ENCODE peak calls at places on chromosomes 2 and 18, in ten cellular contexts. P, K, Q, I, Z, R, W, T, H and Y are unnamed samples.

GRCh38 chr2:231133365-231134114 is 8.7 kb upstream of the HTR2B start:
- DNase-seq in P (no peak), K (no peak), Q (no peak), I (peak; percentile 58), Z (no peak), R (no peak), W (no peak), T (no peak), H (no peak), Y (no peak)

GRCh38 chr2:112251211-112251721 is 3.6 kb downstream of the ZC3H8 start:
- DNase-seq in P (no peak), K (no peak), Q (no peak), I (peak; percentile 33), Z (no peak), R (no peak), W (no peak), T (no peak), H (no peak), Y (no peak)

GRCh38 chr2:68449395-68449678 is 17.8 kb downstream of the FBXO48 start:
- DNase-seq in P (no peak), K (no peak), Q (no peak), I (no peak), Z (no peak), R (no peak), W (no peak), T (no peak), H (no peak), Y (no peak)

GRCh38 chr18:45663646-45664045 is 48.4 kb downstream of the SLC14A2 start:
- DNase-seq in P (no peak), K (no peak), Q (no peak), I (no peak), Z (no peak), R (no peak), W (no peak), T (no peak), H (no peak), Y (no peak)

GRCh38 chr2:18117592-18117991 is 239.1 kb downstream of the KCNS3 start:
- DNase-seq in P (peak; percentile 8), K (no peak), Q (peak; percentile 26), I (peak; percentile 41), Z (peak; percentile 27), R (no peak), W (no peak), T (no peak), H (no peak), Y (no peak)

GRCh38 chr2:25078171-25079049 is 36.5 kb downstream of the EFR3B start:
- DNase-seq in P (no peak), K (no peak), Q (peak; percentile 88), I (peak; percentile 91), Z (no peak), R (no peak), W (no peak), T (peak; percentile 26), H (no peak), Y (no peak)

GRCh38 chr2:213159768-213160167 is 8.4 kb upstream of the IKZF2 start:
- DNase-seq in P (no peak), K (no peak), Q (no peak), I (no peak), Z (no peak), R (no peak), W (no peak), T (no peak), H (no peak), Y (no peak)

GRCh38 chr18:65568866-65569265 is 181.9 kb upstream of the CDH7 start:
- DNase-seq in P (no peak), K (no peak), Q (no peak), I (no peak), Z (no peak), R (no peak), W (no peak), T (no peak), H (no peak), Y (no peak)

GRCh38 chr2:180523629-180524340 is 456.6 kb upstream of the UBE2E3 start:
- DNase-seq in P (no peak), K (no peak), Q (peak; percentile 91), I (peak; percentile 95), Z (no peak), R (no peak), W (no peak), T (no peak), H (no peak), Y (no peak)

GRCh38 chr2:137467246-137467862 is 496.9 kb upstream of the HNMT start:
- DNase-seq in P (no peak), K (no peak), Q (peak; percentile 3), I (no peak), Z (peak; percentile 43), R (no peak), W (no peak), T (peak; percentile 9), H (no peak), Y (no peak)

GRCh38 chr18:49560277-49561126 is 1.4 kb upstream of the LIPG start:
- DNase-seq in P (no peak), K (peak; percentile 72), Q (peak; percentile 23), I (no peak), Z (peak; percentile 56), R (no peak), W (peak; percentile 42), T (peak; percentile 43), H (no peak), Y (no peak)

GRCh38 chr2:227106845-227107759 is 56.9 kb downstream of the COL4A4 start:
- DNase-seq in P (no peak), K (no peak), Q (peak; percentile 32), I (peak; percentile 71), Z (peak; percentile 53), R (no peak), W (no peak), T (peak; percentile 38), H (no peak), Y (no peak)

GRCh38 chr2:239947361-239948045 is 77.6 kb downstream of the NDUFA10 start:
- DNase-seq in P (no peak), K (peak; percentile 43), Q (no peak), I (no peak), Z (no peak), R (peak; percentile 76), W (peak; percentile 24), T (no peak), H (peak; percentile 75), Y (no peak)

GRCh38 chr2:61995515-61995914 is 90.0 kb downstream of the COMMD1 start:
- DNase-seq in P (no peak), K (no peak), Q (no peak), I (no peak), Z (no peak), R (no peak), W (no peak), T (no peak), H (no peak), Y (no peak)
- H3K27ac ChIP-seq in P (no peak overlapping the region), K (no peak overlapping the region), Q (no peak overlapping the region), I (no peak overlapping the region), Z (no peak overlapping the region), R (no peak overlapping the region), W (no peak overlapping the region), T (no peak overlapping the region), H (no peak overlapping the region), Y (no peak overlapping the region)

GRCh38 chr2:79573895-79574674 is 61.2 kb downstream of the CTNNA2 start:
- DNase-seq in P (no peak), K (no peak), Q (no peak), I (no peak), Z (no peak), R (no peak), W (no peak), T (no peak), H (no peak), Y (no peak)

GRCh38 chr2:79564065-79564464 is 51.2 kb downstream of the CTNNA2 start:
- DNase-seq in P (no peak), K (no peak), Q (no peak), I (no peak), Z (no peak), R (no peak), W (no peak), T (no peak), H (no peak), Y (no peak)

DNA sequence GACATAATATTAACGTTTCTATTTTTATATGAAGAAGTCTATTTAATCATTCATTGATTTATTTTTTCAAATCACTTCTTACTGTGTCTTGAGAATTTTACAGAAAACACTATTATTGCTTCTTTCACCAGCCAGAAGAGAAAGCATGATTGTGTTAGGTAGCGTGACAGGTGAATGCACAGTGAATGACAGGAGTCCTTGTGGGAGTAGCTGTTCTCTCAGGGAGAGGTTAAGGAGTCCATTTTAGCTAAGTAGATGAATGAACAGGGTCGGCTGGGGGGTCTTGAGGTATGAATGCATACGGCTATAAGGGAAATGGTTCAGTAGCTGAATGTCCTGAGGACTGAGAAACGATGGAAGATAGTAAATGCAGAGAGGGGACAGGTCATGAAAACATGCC is 56.2 kb downstream of the CTNNA2 start:
- DNase-seq in P (no peak), K (no peak), Q (no peak), I (no peak), Z (no peak), R (no peak), W (no peak), T (no peak), H (no peak), Y (no peak)
- H3K4me3 ChIP-seq in P (no peak overlapping the region), K (no peak overlapping the region), Q (no peak overlapping the region), I (no peak overlapping the region), Z (no peak overlapping the region), R (no peak overlapping the region), W (no peak overlapping the region), T (no peak overlapping the region), H (no peak overlapping the region), Y (no peak overlapping the region)

GRCh38 chr18:8607776-8608682 is 1.2 kb upstream of the RAB12 start:
- DNase-seq in P (peak; percentile 73), K (no peak), Q (no peak), I (peak; percentile 45), Z (no peak), R (no peak), W (peak; percentile 54), T (no peak), H (no peak), Y (no peak)

GRCh38 chr18:8611916-8612576 is 2.8 kb downstream of the RAB12 start:
- DNase-seq in P (no peak), K (no peak), Q (no peak), I (no peak), Z (no peak), R (no peak), W (no peak), T (no peak), H (no peak), Y (no peak)

GRCh38 chr18:8609711-8610441 is 639 bp downstream of the RAB12 start:
- DNase-seq in P (no peak), K (peak; percentile 55), Q (no peak), I (no peak), Z (peak; percentile 15), R (no peak), W (peak; percentile 57), T (no peak), H (peak; percentile 90), Y (no peak)

GRCh38 chr18:8608795-8609673 is at the start of gene RAB12:
- DNase-seq in P (peak; percentile 86), K (peak; percentile 88), Q (peak; percentile 65), I (peak; percentile 83), Z (peak; percentile 89), R (peak; percentile 85), W (peak; percentile 93), T (peak; percentile 76), H (peak; percentile 98), Y (peak; percentile 5)

GRCh38 chr18:8610442-8610801 is 1.2 kb downstream of the RAB12 start:
- DNase-seq in P (peak; percentile 54), K (no peak), Q (peak; percentile 49), I (peak; percentile 19), Z (peak; percentile 14), R (no peak), W (no peak), T (no peak), H (no peak), Y (no peak)
- TF ChIP-seq POLR2A in P (no peak), K (no peak), Q (no peak), I (no peak), Z (no peak), R (no peak), W (no peak), T (no peak), H (no peak), Y (no peak)

GRCh38 chr2:196514641-196515040 is 124.9 kb upstream of the CCDC150 start:
- DNase-seq in P (no peak), K (no peak), Q (no peak), I (no peak), Z (no peak), R (no peak), W (no peak), T (no peak), H (no peak), Y (no peak)
- H3K27ac ChIP-seq in P (no peak overlapping the region), K (no peak overlapping the region), Q (no peak overlapping the region), I (no peak overlapping the region), Z (no peak overlapping the region), R (no peak overlapping the region), W (no peak overlapping the region), T (no peak overlapping the region), H (no peak overlapping the region), Y (peak overlapping the region; percentile 84)